ENCODE peak calls at places on chromosomes 12 and 14, in four cellular contexts. E is CD4-positive, alpha-beta T cell; U is breast epithelium; V is naive thymus-derived CD4-positive, alpha-beta T cell. R is an unnamed sample. For H3K9me3, the result is how much of the 10 kb centered on the place peaks cover.

GRCh38 chr12:55929306-55929791 is 1.6 kb upstream of the DGKA start:
- DNase-seq in V (peak), E (peak), U (no peak), R (peak)

GRCh38 chr14:35285168-35285990 is 6.8 kb upstream of the PSMA6 start:
- DNase-seq in U (no peak), E (no peak), V (no peak), R (no peak)

GRCh38 chr14:58873228-58873953 is 235.6 kb downstream of the DACT1 start:
- DNase-seq in U (no peak), E (no peak), V (no peak), R (no peak)

GRCh38 chr12:497501-498160 is 37.9 kb downstream of the B4GALNT3 start:
- DNase-seq in E (no peak), U (no peak), V (no peak), R (no peak)

GRCh38 chr12:26118356-26118755 is 6.5 kb downstream of the BHLHE41 start:
- DNase-seq in E (no peak), V (no peak), U (no peak), R (no peak)

GRCh38 chr12:76084277-76085158 is at the start of gene NAP1L1:
- DNase-seq in E (peak), V (peak), U (peak), R (peak)

GRCh38 chr12:120791669-120792176 is 66.1 kb downstream of the ACADS start:
- DNase-seq in E (no peak), V (no peak), U (no peak), R (no peak)

GRCh38 chr12:69108024-69108423 is 131.3 kb upstream of the CPSF6 start:
- DNase-seq in V (no peak), E (no peak), U (no peak), R (no peak)

GRCh38 chr12:46443594-46444263 is 71.2 kb upstream of the SLC38A2 start:
- DNase-seq in E (no peak), U (no peak), V (no peak), R (no peak)

GRCh38 chr12:32230607-32230982 is 123.9 kb downstream of the BICD1 start:
- DNase-seq in V (no peak), E (no peak), U (no peak), R (no peak)

GRCh38 chr12:11731455-11731854 is 82.0 kb downstream of the ETV6 start:
- DNase-seq in E (no peak), U (no peak), V (no peak), R (no peak)

GRCh38 chr14:71240866-71241520 is 333.7 kb downstream of the PCNX1 start:
- DNase-seq in V (no peak), U (no peak), E (no peak), R (no peak)

GRCh38 chr14:75875958-75876357 is 105.8 kb downstream of the TGFB3 start:
- DNase-seq in E (no peak), U (no peak), V (no peak), R (no peak)

GRCh38 chr14:39434401-39434800 is 2.2 kb upstream of the FBXO33 start:
- DNase-seq in V (no peak), E (no peak), U (no peak), R (no peak)

GRCh38 chr12:38159591-38160317 is 156.8 kb upstream of the ALG10B start:
- DNase-seq in E (no peak), U (no peak), V (no peak), R (no peak)
- H3K9me3 ChIP-seq in E (under half), U (under half), V (under half), R (under half)

GRCh38 chr14:37945959-37946358 is 261.7 kb upstream of the SSTR1 start:
- DNase-seq in E (no peak), U (no peak), V (no peak), R (no peak)
- H3K9me3 ChIP-seq in E (under half), U (under half), V (under half), R (under half)

DNA sequence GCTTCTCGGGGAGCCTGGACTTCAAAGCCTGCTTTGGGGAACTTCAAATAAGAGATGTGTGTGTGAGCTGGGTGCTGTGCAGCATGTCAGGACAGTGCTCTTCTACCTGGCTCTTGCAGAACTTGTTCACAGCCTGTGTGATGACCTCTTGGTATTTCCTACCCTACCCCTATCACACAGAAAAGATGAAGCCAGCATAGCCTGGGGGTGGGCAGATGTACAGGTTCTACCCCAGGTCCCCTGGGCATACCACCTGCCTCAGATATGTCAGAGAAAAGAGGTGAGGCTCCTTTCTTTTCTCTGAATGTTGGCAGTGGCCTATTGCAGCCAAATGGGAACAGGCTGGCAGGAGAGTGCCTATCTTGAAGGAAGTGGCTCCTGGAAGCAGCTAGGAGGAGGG is 111.7 kb upstream of the ALG10B start:
- DNase-seq in V (no peak), U (no peak), E (no peak), R (no peak)
- H3K9me3 ChIP-seq in V (under half), U (under half), E (under half), R (under half)

GRCh38 chr12:100170313-100170858 is 27.7 kb upstream of the BLTP3B start:
- DNase-seq in E (no peak), V (no peak), U (no peak), R (no peak)
- H3K9me3 ChIP-seq in E (under half), V (under half), U (under half), R (under half)

DNA sequence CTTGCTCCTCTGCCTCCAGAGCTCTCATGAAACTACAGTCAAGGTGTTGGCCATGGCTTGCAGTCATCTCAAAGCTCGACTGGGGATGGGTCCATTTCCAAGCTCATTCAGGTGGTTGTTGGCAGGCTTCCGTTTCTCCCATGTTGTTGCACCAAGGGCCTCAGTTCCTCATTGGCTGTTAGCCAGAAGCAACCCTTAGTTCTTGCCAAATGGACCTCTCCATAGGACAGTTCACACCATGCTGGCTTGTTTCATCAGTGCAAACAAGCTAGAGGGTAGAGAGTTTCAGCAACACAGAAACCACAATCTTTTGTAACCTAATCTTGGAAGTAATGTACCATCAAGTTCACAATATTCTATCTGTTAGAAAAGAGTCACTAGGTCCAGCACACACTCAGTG is 22.7 kb upstream of the PPM1A start:
- DNase-seq in E (no peak), U (no peak), V (no peak), R (no peak)
- H3K9me3 ChIP-seq in E (under half), U (under half), V (under half), R (under half)

GRCh38 chr14:104201496-104201895 is 63.1 kb downstream of the KIF26A start:
- DNase-seq in V (no peak), E (no peak), U (no peak), R (no peak)

GRCh38 chr14:104199266-104199665 is 60.9 kb downstream of the KIF26A start:
- DNase-seq in U (no peak), V (no peak), E (no peak), R (no peak)

GRCh38 chr14:104201063-104201462 is 62.7 kb downstream of the KIF26A start:
- DNase-seq in E (no peak), U (no peak), V (no peak), R (no peak)

GRCh38 chr14:104202259-104203070 is 64.1 kb downstream of the KIF26A start:
- DNase-seq in U (peak), V (no peak), E (no peak), R (no peak)

DNA sequence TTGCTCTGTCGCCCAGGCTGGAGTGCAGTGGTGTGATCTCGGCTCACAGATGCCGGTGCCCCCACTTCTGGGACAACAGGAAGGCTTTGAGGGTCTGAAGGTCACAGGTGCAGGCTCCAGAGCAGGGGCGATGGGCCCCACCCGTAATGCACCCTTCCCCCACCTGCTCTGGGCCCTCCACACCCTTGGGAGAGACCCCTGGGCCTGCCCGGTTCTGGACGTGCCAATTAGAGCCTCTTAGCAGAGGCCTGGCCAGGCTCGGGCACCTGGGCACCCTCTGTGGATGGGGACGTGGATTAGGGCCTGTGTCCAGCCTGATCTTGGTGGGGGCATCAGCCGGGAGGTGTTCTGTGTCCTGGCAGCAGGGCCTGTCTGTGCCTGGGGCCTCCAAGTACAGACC is 62.2 kb downstream of the KIF26A start:
- DNase-seq in V (no peak), E (no peak), U (no peak), R (no peak)
- H3K9me3 ChIP-seq in V (under half), E (under half), U (under half), R (under half)

GRCh38 chr14:105854600-105855245 is 328.3 kb downstream of the TMEM121 start:
- DNase-seq in U (peak), V (peak), E (no peak), R (peak)

GRCh38 chr14:105856676-105857222 is 330.4 kb downstream of the TMEM121 start:
- DNase-seq in E (no peak), U (no peak), V (no peak), R (no peak)

GRCh38 chr14:105855893-105856675 is 329.7 kb downstream of the TMEM121 start:
- DNase-seq in E (no peak), V (peak), U (peak), R (no peak)

GRCh38 chr14:105853907-105854599 is 327.7 kb downstream of the TMEM121 start:
- DNase-seq in U (no peak), V (no peak), E (no peak), R (peak)

DNA sequence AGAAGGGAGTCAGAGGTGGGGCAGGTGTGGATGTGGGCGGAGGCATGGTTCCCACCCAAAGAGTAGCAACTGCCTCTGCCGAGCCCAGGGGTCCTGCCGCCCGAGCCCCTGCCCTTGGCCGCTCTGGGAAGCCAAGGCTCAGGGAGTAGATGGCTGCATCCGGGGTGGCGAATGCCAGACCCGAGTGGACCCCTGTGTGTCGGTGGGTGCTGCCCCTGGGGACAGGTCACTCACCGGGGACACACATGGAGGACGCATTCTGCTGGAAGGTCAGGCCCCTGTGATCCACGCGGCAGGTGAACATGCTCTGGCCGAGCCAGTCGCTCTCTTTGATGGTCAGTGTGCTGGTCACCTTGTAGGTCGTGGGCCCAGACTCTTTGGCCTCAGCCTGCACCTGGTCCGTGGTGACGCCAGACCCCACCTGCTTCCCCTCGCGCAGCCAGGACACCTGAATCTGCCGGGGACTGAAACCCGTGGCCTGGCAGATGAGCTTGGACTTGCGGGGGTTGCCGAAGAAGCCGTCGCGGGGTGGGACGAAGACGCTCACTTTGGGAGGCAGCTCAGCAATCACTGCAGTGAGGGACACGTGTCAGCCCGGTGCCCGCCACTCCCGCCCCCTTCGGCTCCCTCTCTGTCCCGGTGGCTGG is 329.0 kb downstream of the TMEM121 start:
- DNase-seq in E (no peak), V (peak), U (peak), R (no peak)
- H3K9me3 ChIP-seq in E (under half), V (under half), U (under half), R (under half)

DNA sequence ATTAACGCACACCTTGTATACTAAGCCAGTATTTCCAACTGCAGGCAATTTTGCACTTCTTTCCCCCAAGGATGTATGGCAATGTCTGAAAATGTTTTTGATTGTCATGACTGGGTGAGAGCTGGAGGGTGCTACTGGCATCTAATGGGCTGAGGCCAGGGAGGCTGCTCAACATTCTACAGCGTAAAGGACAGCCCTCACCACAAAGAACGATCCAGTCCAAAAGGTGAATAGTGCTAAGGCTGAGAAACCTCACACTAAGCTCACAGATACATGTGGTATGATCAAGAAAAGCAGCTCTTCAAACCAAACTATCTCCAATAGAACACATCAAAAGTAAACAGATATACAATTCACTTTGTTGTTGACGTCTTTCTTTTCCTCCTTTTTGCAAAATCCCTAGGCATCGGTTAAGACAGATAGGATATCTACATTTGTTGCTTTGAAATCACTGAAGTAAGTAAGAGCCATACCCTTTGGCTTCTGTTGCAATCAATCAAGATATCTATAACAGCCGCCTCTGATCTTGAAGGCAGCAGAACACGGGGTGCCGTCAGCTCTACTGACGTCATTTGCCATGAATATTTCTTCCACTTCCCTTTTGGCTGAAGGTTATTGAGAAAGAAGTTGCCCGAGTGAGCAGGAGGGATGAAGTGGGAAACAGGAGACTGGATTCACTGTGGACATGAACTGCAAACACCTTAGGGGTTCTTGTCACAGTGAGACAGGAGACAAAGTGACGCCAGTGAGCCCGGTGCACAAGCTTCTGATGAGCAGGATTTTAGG is 218.3 kb downstream of the FOXN3 start:
- DNase-seq in V (no peak), E (no peak), U (no peak), R (no peak)
- H3K9me3 ChIP-seq in V (under half), E (under half), U (under half), R (under half)

DNA sequence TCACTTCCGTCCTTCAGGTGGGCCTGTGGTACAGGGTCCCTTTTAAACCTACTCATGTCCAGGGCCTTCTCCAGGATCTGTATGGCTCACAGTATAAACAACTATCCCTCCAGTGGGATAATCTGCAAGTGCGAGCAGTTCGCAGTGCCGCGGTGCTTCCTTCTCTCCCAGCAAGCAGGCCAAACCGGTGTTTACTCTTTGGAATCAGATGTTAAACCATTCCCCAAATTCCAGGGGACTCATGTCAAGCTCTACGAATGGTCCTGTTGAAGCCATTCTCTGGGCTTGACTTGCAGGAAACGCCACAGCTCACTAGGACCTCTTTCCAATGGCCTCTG is 59.6 kb downstream of the OR11H12 start:
- DNase-seq in E (no peak), V (no peak), U (no peak), R (no peak)
- H3K9me3 ChIP-seq in E (under half), V (under half), U (under half), R (under half)

DNA sequence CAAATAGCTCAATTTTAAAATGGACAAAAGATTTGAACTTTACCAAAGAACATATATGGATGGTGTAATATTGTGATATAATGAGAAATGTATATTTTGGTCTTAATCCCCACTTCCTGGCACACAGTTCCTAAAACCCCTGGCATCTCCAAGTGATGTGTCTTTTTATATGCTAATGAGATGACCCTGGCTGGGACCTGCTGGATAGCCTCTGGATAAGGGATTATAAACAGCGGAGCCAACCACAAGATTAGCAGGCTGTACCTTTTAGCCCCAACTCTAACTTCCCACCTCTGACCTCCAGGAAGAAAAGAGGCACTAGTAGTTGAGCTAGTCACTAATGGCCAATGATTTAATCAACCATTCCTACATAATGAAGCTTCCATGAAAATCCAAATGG is 130.0 kb downstream of the DPF3 start:
- DNase-seq in V (no peak), U (no peak), E (no peak), R (no peak)
- H3K9me3 ChIP-seq in V (under half), U (under half), E (under half), R (under half)

R was measured in T-helper 17 cell.